ENCODE peak calls at places on chromosomes 5 and 9, in six cellular contexts. G is breast epithelium, S is lower leg skin, K is esophagus muscularis mucosa, R is A549, O is heart left ventricle. D is an unnamed sample.
A peak's percentile ranks its signal among the peaks of the same experiment; 100 is the strongest.

GRCh38 chr9:28073278-28073677 is 500.0 kb upstream of the C9orf72 start:
- DNase-seq in R (peak; percentile 49), O (no peak), K (no peak), G (no peak), S (no peak), D (peak; percentile 45)

GRCh38 chr9:93667006-93667405 is 90.6 kb downstream of the PHF2 start:
- DNase-seq in O (peak; percentile 61), K (no peak), G (no peak), S (peak; percentile 83), R (no peak), D (no peak)

GRCh38 chr5:92391-93220 is 638 bp downstream of the PLEKHG4B start:
- DNase-seq in G (no peak), S (peak; percentile 74), R (no peak), O (peak; percentile 23), K (no peak), D (no peak)

GRCh38 chr5:33227746-33228145 is 213.0 kb upstream of the TARS1 start:
- DNase-seq in K (no peak), R (no peak), O (no peak), S (no peak), G (no peak), D (no peak)

GRCh38 chr9:127267793-127268507 is 3.4 kb downstream of the GARNL3 start:
- DNase-seq in K (no peak), R (no peak), G (no peak), S (no peak), O (no peak), D (no peak)

GRCh38 chr9:118222375-118222774 is 518.2 kb downstream of the TLR4 start:
- DNase-seq in O (no peak), R (peak; percentile 28), S (no peak), K (no peak), G (no peak), D (no peak)

GRCh38 chr9:75239176-75239575 is 150.9 kb downstream of the OSTF1 start:
- DNase-seq in K (no peak), G (no peak), O (no peak), R (peak; percentile 35), S (no peak), D (peak; percentile 3)

GRCh38 chr9:2872307-2872940 is 28.5 kb upstream of the PUM3 start:
- DNase-seq in K (no peak), O (no peak), R (peak; percentile 45), G (no peak), S (no peak), D (peak; percentile 11)

GRCh38 chr9:133881671-133882381 is 110.3 kb downstream of the VAV2 start:
- DNase-seq in G (peak; percentile 48), K (no peak), O (no peak), R (no peak), S (no peak), D (no peak)

GRCh38 chr5:124824637-124825158 is 78.3 kb upstream of the ZNF608 start:
- DNase-seq in S (no peak), O (no peak), G (no peak), K (no peak), R (peak; percentile 28), D (no peak)

GRCh38 chr5:163094492-163095180 is 342.8 kb upstream of the CCNG1 start:
- DNase-seq in G (no peak), K (no peak), S (no peak), R (no peak), O (no peak), D (no peak)

GRCh38 chr9:97910273-97910844 is 11.9 kb downstream of the TRMO start:
- DNase-seq in G (no peak), K (no peak), O (no peak), R (no peak), S (no peak), D (no peak)

GRCh38 chr5:96651047-96651446 is 11.1 kb upstream of the CAST start:
- DNase-seq in G (no peak), R (no peak), O (no peak), S (no peak), K (no peak), D (no peak)

GRCh38 chr9:4065054-4065453 is 234.8 kb downstream of the GLIS3 start:
- DNase-seq in G (no peak), S (no peak), O (no peak), R (no peak), K (no peak), D (no peak)

GRCh38 chr5:45696206-45696836 is at the start of gene HCN1:
- DNase-seq in K (no peak), S (peak; percentile 90), G (peak; percentile 36), R (peak; percentile 65), O (peak; percentile 83), D (peak; percentile 47)

GRCh38 chr9:91740713-91741112 is 209.3 kb downstream of the ROR2 start:
- DNase-seq in O (peak; percentile 64), S (no peak), K (no peak), G (no peak), R (peak; percentile 29), D (no peak)

GRCh38 chr5:125295405-125295872 is 549.0 kb upstream of the ZNF608 start:
- DNase-seq in G (no peak), S (no peak), K (no peak), O (no peak), R (no peak), D (no peak)

GRCh38 chr9:116506685-116507084 is 180.4 kb upstream of the TRIM32 start:
- DNase-seq in G (no peak), O (no peak), S (no peak), R (no peak), K (no peak), D (no peak)

GRCh38 chr5:109703827-109704226 is 14.1 kb downstream of the MAN2A1 start:
- DNase-seq in K (no peak), S (no peak), O (no peak), G (no peak), R (no peak), D (peak; percentile 97)

GRCh38 chr5:39262981-39263380 is 43.6 kb upstream of the FYB1 start:
- DNase-seq in G (no peak), R (no peak), K (no peak), O (no peak), S (no peak), D (no peak)

GRCh38 chr5:81936061-81936460 is 35.8 kb upstream of the ATG10 start:
- DNase-seq in G (no peak), O (no peak), K (no peak), R (no peak), S (no peak), D (no peak)

GRCh38 chr9:93304574-93305496 is 120.9 kb downstream of the WNK2 start:
- DNase-seq in K (no peak), O (peak; percentile 76), S (peak; percentile 87), R (peak; percentile 60), G (peak; percentile 65), D (peak; percentile 23)

GRCh38 chr5:65926893-65927292 is 518 bp downstream of the ERBIN start:
- DNase-seq in O (no peak), G (no peak), S (no peak), R (no peak), K (no peak), D (peak; percentile 65)

GRCh38 chr5:433836-434235 is 9.1 kb upstream of the EXOC3 start:
- DNase-seq in K (no peak), G (no peak), S (peak; percentile 74), R (no peak), O (peak; percentile 50), D (no peak)

GRCh38 chr5:178417391-178417811 is 172.8 kb downstream of the COL23A1 start:
- DNase-seq in K (no peak), G (no peak), S (peak; percentile 62), O (no peak), R (no peak), D (peak; percentile 18)

GRCh38 chr5:133403741-133404364 is 208.5 kb downstream of the FSTL4 start:
- DNase-seq in G (no peak), O (no peak), S (peak; percentile 76), K (peak; percentile 72), R (no peak), D (no peak)

GRCh38 chr5:169009171-169009570 is 291.8 kb downstream of the SLIT3 start:
- DNase-seq in K (no peak), G (no peak), S (no peak), R (peak; percentile 74), O (no peak), D (no peak)

GRCh38 chr5:122485226-122485625 is 173.2 kb downstream of the SNCAIP start:
- DNase-seq in K (no peak), G (no peak), S (no peak), O (no peak), R (no peak), D (no peak)

GRCh38 chr9:78234810-78235209 is 1.1 kb upstream of the CEP78 start:
- DNase-seq in S (no peak), O (no peak), R (no peak), G (no peak), K (no peak), D (no peak)

DNA sequence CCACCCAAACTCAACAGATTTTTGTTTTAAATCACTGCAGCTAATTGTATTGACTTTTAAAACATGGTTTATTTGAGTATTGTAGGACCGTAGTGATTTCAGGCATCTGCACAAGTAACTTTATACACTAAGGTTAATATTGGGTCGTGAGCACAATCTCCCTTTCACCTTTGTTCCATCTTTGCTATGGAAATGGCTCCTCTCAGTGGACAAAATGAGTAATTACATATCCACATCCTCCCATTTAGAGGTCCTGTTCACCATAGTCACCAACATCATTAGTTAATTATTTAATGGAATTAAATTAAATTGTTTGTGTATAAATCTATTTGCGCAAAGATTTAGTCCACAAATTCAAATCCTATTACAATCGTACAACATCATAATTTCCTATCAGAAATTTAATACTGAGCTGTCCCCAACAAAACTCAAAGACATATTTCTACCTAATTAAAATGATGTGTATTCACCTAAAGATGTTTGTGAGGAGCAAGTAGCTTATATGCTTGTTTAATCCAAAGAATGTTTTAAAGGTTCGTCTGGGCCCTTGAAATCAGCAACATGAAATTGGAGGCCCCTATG is 173.0 kb upstream of the DAPK1 start:
- DNase-seq in O (no peak), K (peak; percentile 2), R (peak; percentile 49), S (no peak), G (no peak), D (peak; percentile 51)
- TF ChIP-seq POLR2A in O (no peak), K (no peak), R (no peak), S (no peak), G (no peak), D (no peak)

GRCh38 chr9:134922066-134922931 is 4.6 kb upstream of the FCN1 start:
- DNase-seq in G (no peak), S (peak; percentile 85), O (no peak), R (no peak), K (no peak), D (no peak)
- TF ChIP-seq POLR2A in G (no peak), S (no peak), O (no peak), R (no peak), K (no peak), D (no peak)

GRCh38 chr5:6659941-6660684 is 26.9 kb downstream of the SRD5A1 start:
- DNase-seq in S (no peak), K (no peak), O (no peak), G (no peak), R (no peak), D (no peak)
- TF ChIP-seq POLR2A in S (no peak), K (no peak), O (no peak), G (no peak), R (no peak), D (no peak)

DNA sequence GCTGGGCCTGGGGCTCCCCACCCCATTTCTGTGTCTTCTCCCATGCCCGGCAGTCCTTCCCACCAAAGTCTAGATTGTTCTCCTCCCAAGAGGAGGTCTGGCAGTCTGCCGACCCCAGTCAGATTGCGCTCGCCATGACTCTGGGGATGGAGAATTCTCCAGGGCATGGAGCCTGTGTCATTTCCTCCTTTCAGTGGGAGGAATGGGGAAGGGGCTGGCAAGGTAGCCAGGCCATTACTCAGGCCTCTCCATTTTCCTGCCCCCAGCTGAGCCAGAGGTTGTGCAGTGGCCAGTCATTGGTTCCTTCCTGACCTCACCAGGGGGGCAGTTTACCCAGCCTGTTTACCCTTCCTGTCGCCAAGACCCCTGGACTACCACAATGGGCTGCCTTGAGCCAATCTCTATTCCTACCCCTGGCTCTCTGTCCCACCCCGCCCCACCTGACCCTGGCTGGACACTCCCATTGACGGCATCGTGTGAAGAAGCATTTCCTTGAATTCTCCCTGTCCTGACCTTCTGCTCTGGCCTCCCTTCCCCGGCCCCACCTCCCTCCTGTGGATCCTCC is 628 bp downstream of the SYNPO start:
- DNase-seq in S (no peak), G (no peak), K (no peak), O (peak; percentile 82), R (peak; percentile 91), D (no peak)
- TF ChIP-seq POLR2A in S (no peak), G (no peak), K (no peak), O (no peak), R (no peak), D (no peak)

D was measured in erythroblast.